ENCODE peak calls at places on chromosomes 11 and 22, in nine cellular contexts. C, X, I, S, H, T, L, R and Q are unnamed samples.

GRCh38 chr11:13635290-13635689 is 33.2 kb upstream of the FAR1 start:
- DNase-seq in C (no peak), X (no peak), I (no peak), S (no peak), H (no peak), T (no peak), L (no peak), R (no peak), Q (no peak)

GRCh38 chr11:123111465-123111864 is 49.5 kb upstream of the HSPA8 start:
- DNase-seq in C (peak; percentile 58), X (peak; percentile 64), I (no peak), S (peak; percentile 43), H (no peak), T (peak; percentile 63), L (peak; percentile 62), R (no peak), Q (peak; percentile 34)

GRCh38 chr11:69832561-69833413 is 13.6 kb upstream of the FGF3 start:
- DNase-seq in C (no peak), X (no peak), I (no peak), S (no peak), H (peak; percentile 40), T (no peak), L (no peak), R (no peak), Q (no peak)

GRCh38 chr11:1335811-1336761 is 26.7 kb upstream of the TOLLIP start:
- DNase-seq in C (peak; percentile 53), X (peak; percentile 88), I (peak; percentile 69), S (peak; percentile 56), H (no peak), T (peak; percentile 94), L (peak; percentile 94), R (peak; percentile 94), Q (peak; percentile 64)

GRCh38 chr22:39292561-39293074 is 26.8 kb downstream of the RPL3 start:
- DNase-seq in C (peak; percentile 93), X (peak; percentile 93), I (peak; percentile 80), S (no peak), H (peak; percentile 96), T (peak; percentile 91), L (peak; percentile 99), R (peak; percentile 97), Q (no peak)

GRCh38 chr11:70413151-70413550 is 14.8 kb downstream of the CTTN start:
- DNase-seq in C (no peak), X (no peak), I (no peak), S (no peak), H (no peak), T (no peak), L (no peak), R (no peak), Q (no peak)

GRCh38 chr22:25369133-25369532 is 149.7 kb downstream of the CRYBB2 start:
- DNase-seq in C (no peak), X (no peak), I (no peak), S (no peak), H (no peak), T (no peak), L (no peak), R (no peak), Q (no peak)

GRCh38 chr11:95544095-95544795 is 245.3 kb downstream of the FAM76B start:
- DNase-seq in C (no peak), X (peak; percentile 71), I (no peak), S (no peak), H (no peak), T (no peak), L (no peak), R (no peak), Q (no peak)

GRCh38 chr11:43943357-43943930 is 1.0 kb downstream of the C11orf96 start:
- DNase-seq in C (no peak), X (peak; percentile 58), I (no peak), S (no peak), H (no peak), T (peak; percentile 19), L (peak; percentile 34), R (no peak), Q (no peak)

GRCh38 chr11:68698993-68699392 is 14.6 kb downstream of the GAL start:
- DNase-seq in C (no peak), X (no peak), I (no peak), S (no peak), H (no peak), T (no peak), L (no peak), R (no peak), Q (no peak)

DNA sequence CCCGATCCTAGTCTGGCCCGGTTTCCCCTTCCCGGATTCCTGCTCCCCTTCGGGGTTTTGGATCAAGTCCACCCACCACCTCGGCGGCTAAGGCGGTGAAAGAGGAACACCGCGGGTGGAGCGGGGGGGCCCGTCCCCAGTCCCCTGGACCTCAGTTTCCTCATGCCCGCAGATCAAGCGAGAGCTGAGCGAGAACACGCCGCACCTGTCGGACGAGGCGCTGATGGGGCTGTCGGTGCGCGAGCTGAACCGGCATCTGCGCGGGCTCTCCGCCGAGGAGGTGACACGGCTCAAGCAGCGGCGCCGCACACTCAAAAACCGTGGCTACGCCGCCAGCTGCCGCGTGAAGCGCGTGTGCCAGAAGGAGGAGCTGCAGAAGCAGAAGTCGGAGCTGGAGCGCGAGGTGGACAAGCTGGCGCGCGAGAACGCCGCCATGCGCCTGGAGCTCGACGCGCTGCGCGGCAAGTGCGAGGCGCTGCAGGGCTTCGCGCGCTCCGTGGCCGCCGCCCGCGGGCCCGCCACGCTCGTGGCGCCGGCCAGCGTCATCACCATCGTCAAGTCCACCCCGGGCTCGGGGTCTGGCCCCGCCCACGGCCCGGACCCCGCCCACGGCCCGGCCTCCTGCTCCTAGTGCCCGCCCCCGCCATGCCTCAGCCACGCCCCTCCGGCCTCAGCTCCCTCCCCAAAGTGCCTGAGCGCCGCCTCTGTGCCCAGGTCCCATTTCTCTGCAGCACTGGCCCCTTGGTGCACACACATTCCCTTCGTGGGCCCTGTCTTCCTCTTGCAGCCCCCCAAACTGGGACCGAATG is 12.7 kb downstream of the MAFF start:
- DNase-seq in C (no peak), X (peak; percentile 90), I (peak; percentile 83), S (peak; percentile 85), H (peak; percentile 88), T (peak; percentile 80), L (peak; percentile 82), R (no peak), Q (no peak)
- H3K4me3 ChIP-seq in C (no peak overlapping the region), X (peak overlapping the region; percentile 42), I (no peak overlapping the region), S (peak overlapping the region; percentile 19), H (peak overlapping the region; percentile 29), T (peak overlapping the region; percentile 51), L (peak overlapping the region; percentile 34), R (peak overlapping the region; percentile 33), Q (peak overlapping the region; percentile 3)

GRCh38 chr11:22190827-22191463 is 1.9 kb upstream of the ANO5 start:
- DNase-seq in C (no peak), X (no peak), I (no peak), S (no peak), H (no peak), T (no peak), L (no peak), R (no peak), Q (no peak)

GRCh38 chr11:22192289-22192641 is 620 bp upstream of the ANO5 start:
- DNase-seq in C (peak; percentile 60), X (peak; percentile 0), I (peak; percentile 43), S (no peak), H (no peak), T (no peak), L (no peak), R (no peak), Q (no peak)

GRCh38 chr11:22194907-22195306 is 2.0 kb downstream of the ANO5 start:
- DNase-seq in C (no peak), X (no peak), I (no peak), S (no peak), H (no peak), T (no peak), L (no peak), R (no peak), Q (no peak)

GRCh38 chr11:22193348-22194051 is 615 bp downstream of the ANO5 start:
- DNase-seq in C (peak; percentile 45), X (peak; percentile 0), I (peak; percentile 14), S (no peak), H (peak; percentile 70), T (no peak), L (no peak), R (no peak), Q (no peak)

DNA sequence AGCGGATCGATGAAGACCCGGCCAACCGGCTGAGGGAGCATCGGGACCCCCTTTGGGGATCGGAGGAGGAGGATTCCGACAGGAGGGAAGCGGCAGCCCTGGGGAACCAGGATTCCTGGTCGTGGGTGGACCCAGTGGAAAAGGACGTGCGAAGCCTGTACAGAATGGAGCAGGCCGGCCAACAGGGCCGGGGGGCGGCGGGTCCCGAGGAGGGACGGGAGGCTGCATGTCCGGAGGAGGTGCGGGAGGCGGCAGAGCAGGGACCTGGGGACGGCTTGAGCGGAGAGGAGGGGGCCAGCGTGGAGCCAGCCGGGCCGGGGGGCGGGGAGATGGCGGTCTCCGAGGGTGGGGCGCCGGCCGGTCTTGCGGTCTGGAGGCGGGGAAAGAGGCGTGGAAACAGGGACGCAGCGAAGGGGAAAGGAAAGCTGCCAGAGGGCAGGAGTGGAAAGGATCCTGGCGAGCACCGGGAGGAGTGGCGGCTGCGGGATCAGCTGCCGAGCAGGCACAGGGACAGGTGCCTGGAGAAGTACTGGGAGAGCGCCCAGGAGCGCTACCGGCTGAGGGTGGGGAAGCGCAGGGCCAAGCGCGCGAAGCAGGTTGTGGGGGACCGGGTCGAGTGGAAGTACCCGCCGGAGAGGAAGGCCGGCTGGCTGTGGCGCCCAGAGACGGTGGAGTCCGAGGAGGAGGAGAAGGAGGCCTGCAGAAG is at the start of gene ANO5:
- DNase-seq in C (peak; percentile 73), X (peak; percentile 1), I (peak; percentile 74), S (no peak), H (peak; percentile 85), T (no peak), L (peak; percentile 7), R (no peak), Q (no peak)
- H3K4me3 ChIP-seq in C (peak within 1 kb of the TSS; percentile 68), X (peak within 1 kb of the TSS; percentile 34), I (peak within 1 kb of the TSS; percentile 88), S (no peak within 1 kb of the TSS), H (peak within 1 kb of the TSS; percentile 66), T (no peak within 1 kb of the TSS), L (peak within 1 kb of the TSS; percentile 49), R (peak within 1 kb of the TSS; percentile 75), Q (no peak within 1 kb of the TSS)

DNA sequence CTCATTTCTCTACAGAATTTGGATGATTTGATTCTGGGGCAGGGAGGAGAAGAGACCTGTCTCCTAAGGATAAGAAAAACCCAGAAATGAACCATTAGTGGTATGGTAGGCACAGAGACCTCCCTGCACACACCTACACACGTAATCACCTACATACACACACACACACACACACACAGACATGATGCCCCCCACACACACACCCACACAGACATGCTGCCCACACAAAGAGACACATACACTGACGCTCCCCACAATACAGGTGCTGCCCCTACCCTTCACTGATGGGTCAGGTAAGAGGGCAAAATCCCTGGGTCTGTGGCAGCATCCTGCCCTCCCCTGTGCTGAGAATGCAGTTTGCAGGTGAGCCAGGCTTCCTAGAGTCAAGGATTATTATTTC is 1.1 kb upstream of the SYT7 start:
- DNase-seq in C (no peak), X (no peak), I (no peak), S (no peak), H (no peak), T (no peak), L (no peak), R (no peak), Q (no peak)
- H3K4me3 ChIP-seq in C (no peak overlapping the region), X (no peak overlapping the region), I (no peak overlapping the region), S (no peak overlapping the region), H (peak overlapping the region; percentile 49), T (no peak overlapping the region), L (no peak overlapping the region), R (no peak overlapping the region), Q (no peak overlapping the region)

DNA sequence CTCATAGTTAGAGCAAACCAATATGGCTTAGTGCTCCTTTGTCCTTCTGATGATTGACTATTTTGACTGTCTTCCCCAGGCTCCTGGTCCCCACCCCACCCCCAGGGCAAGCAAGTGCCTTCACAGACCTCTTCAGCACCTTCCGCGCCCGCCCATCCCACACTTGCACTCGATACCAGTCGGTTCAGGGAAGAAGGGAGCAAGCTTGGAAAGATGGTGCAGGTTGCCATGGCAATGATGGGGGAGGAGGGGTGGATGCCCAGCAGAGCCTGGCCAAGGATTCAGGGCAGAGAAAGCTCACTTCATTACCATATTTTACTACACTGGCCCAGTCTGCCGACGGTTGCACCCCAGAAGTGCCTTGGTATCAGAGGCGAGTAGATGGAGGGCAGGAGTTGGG is 2.2 kb downstream of the TMEM132A start:
- DNase-seq in C (no peak), X (no peak), I (no peak), S (no peak), H (no peak), T (no peak), L (no peak), R (no peak), Q (no peak)
- H3K4me3 ChIP-seq in C (no peak overlapping the region), X (no peak overlapping the region), I (no peak overlapping the region), S (no peak overlapping the region), H (no peak overlapping the region), T (no peak overlapping the region), L (no peak overlapping the region), R (no peak overlapping the region), Q (no peak overlapping the region)